ENCODE peak calls at places on chromosomes 6 and 20, in ten cellular contexts. N is left ventricle myocardium inferior, M is Panc1, G is stomach, E is ovary, S is upper lobe of right lung, W is IMR-90, O is esophagus squamous epithelium, R is PC-9, D is adrenal gland. C is an unnamed sample.

GRCh38 chr20:22385602-22386299 is 198.6 kb downstream of the FOXA2 start:
- DNase-seq in O (no peak), D (no peak), S (no peak), N (no peak), G (peak; percentile 34), E (no peak), R (no peak), W (no peak), M (no peak), C (no peak)

GRCh38 chr6:167832497-167833395 is 6.0 kb downstream of the AFDN start:
- DNase-seq in R (peak; percentile 47), W (peak; percentile 33), G (no peak), M (no peak), S (no peak), O (no peak), E (no peak), D (no peak), N (no peak), C (no peak)

GRCh38 chr6:12138377-12138776 is 126.3 kb downstream of the HIVEP1 start:
- DNase-seq in O (no peak), G (no peak), R (no peak), D (no peak), E (no peak), N (no peak), W (no peak), M (no peak), S (no peak), C (no peak)

GRCh38 chr20:13765868-13766416 is 18.8 kb downstream of the ESF1 start:
- DNase-seq in M (no peak), W (no peak), N (no peak), G (no peak), O (no peak), R (no peak), S (no peak), D (no peak), E (no peak), C (no peak)

GRCh38 chr6:155317186-155317585 is 2.9 kb upstream of the TFB1M start:
- DNase-seq in G (no peak), D (no peak), W (peak; percentile 10), R (no peak), O (no peak), M (no peak), N (no peak), S (no peak), E (no peak), C (no peak)

GRCh38 chr20:58271596-58272460 is 37.7 kb upstream of the RAB22A start:
- DNase-seq in G (no peak), R (no peak), M (no peak), S (no peak), W (peak; percentile 71), O (no peak), N (no peak), E (no peak), D (no peak), C (no peak)

GRCh38 chr6:44564906-44565524 is 177.5 kb downstream of the CDC5L start:
- DNase-seq in R (no peak), O (no peak), D (peak; percentile 24), W (no peak), N (no peak), M (no peak), S (no peak), E (no peak), G (no peak), C (no peak)

GRCh38 chr6:79377047-79377446 is 142.6 kb upstream of the HMGN3 start:
- DNase-seq in G (no peak), N (no peak), R (no peak), W (no peak), D (no peak), E (no peak), M (no peak), O (no peak), S (no peak), C (no peak)

GRCh38 chr20:58808296-58809046 is 42.2 kb downstream of the GNAS-AS1 start:
- DNase-seq in D (no peak), E (no peak), O (no peak), W (peak; percentile 29), G (no peak), S (no peak), R (no peak), M (no peak), N (no peak), C (no peak)

GRCh38 chr6:106046116-106046853 is 39.9 kb upstream of the PRDM1 start:
- DNase-seq in N (no peak), R (no peak), D (no peak), M (no peak), S (no peak), G (no peak), W (no peak), O (no peak), E (no peak), C (no peak)

GRCh38 chr6:71181565-71181964 is 107.0 kb upstream of the OGFRL1 start:
- DNase-seq in S (no peak), D (no peak), R (peak; percentile 77), M (no peak), O (no peak), G (no peak), N (no peak), W (peak; percentile 87), E (no peak), C (no peak)

GRCh38 chr6:5401845-5402738 is 140.8 kb downstream of the FARS2 start:
- DNase-seq in E (no peak), M (no peak), D (no peak), W (peak; percentile 37), S (no peak), G (no peak), O (no peak), N (no peak), R (no peak), C (no peak)

GRCh38 chr6:62891065-62891647 is 320.1 kb upstream of the FKBP1C start:
- DNase-seq in M (no peak), S (no peak), O (no peak), G (no peak), D (no peak), N (no peak), R (no peak), E (no peak), W (no peak), C (no peak)

GRCh38 chr20:25248501-25249172 is 752 bp downstream of the PYGB start:
- DNase-seq in E (no peak), D (peak; percentile 57), W (peak; percentile 37), R (no peak), M (no peak), S (peak; percentile 75), O (no peak), N (peak; percentile 39), G (peak; percentile 50), C (peak; percentile 86)

GRCh38 chr6:13331516-13332348 is 3.4 kb upstream of the TBC1D7 start:
- DNase-seq in N (no peak), M (no peak), D (no peak), S (no peak), G (no peak), E (no peak), W (peak; percentile 29), R (peak; percentile 74), O (no peak), C (no peak)

GRCh38 chr6:154164397-154164796 is 125.4 kb downstream of the OPRM1 start:
- DNase-seq in N (no peak), W (peak; percentile 78), E (peak; percentile 81), M (no peak), O (no peak), D (peak; percentile 75), S (no peak), R (no peak), G (no peak), C (peak; percentile 55)

GRCh38 chr6:26329763-26330511 is 35.1 kb upstream of the BTN3A2 start:
- DNase-seq in W (peak; percentile 68), M (no peak), S (no peak), R (peak; percentile 69), N (no peak), E (no peak), D (no peak), G (no peak), O (no peak), C (no peak)

GRCh38 chr6:33248643-33248931 is 23.1 kb downstream of the VPS52 start:
- DNase-seq in E (no peak), G (peak; percentile 26), D (no peak), S (peak; percentile 69), W (no peak), M (no peak), N (peak; percentile 18), O (peak; percentile 60), R (no peak), C (no peak)
- TF ChIP-seq CTCF in E (peak; percentile 4), G (no peak), D (no peak), S (no peak), W (no peak), M (peak; percentile 73), N (peak; percentile 20), O (no peak), R (peak; percentile 57), C (peak; percentile 8)

DNA sequence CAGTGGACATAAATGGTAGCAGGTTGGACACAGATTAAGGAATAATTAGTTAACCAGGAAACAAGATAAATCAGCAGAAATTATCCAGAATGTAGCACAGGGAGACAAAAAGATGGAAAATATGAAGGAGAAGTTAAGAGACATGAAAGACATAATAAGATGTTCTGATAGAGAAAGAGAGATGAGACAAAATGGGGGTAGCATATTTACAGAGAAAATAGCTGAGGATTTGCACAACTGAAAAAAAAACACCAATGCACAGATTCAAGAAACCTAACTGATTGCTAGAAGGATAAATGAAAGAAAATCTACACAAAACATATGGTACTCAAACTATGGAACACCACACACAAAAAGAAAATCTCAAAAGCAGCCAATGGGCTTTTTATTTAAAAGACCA is 34.6 kb upstream of the TBC1D22B start:
- DNase-seq in M (no peak), D (no peak), G (no peak), O (no peak), N (no peak), R (no peak), S (no peak), E (no peak), W (no peak), C (no peak)
- H3K36me3 ChIP-seq in M (no peaks in the 10 kb centered on the region), D (no peaks in the 10 kb centered on the region), G (no peaks in the 10 kb centered on the region), O (no peaks in the 10 kb centered on the region), N (no peaks in the 10 kb centered on the region), R (no peaks in the 10 kb centered on the region), S (no peaks in the 10 kb centered on the region), E (no peaks in the 10 kb centered on the region), W (no peaks in the 10 kb centered on the region), C (no peaks in the 10 kb centered on the region)

GRCh38 chr20:53736757-53737403 is 143.2 kb upstream of the ZNF217 start:
- DNase-seq in N (no peak), E (no peak), D (no peak), S (no peak), G (no peak), O (no peak), R (peak; percentile 62), M (peak; percentile 57), W (peak; percentile 49), C (no peak)
- H3K4me1 ChIP-seq in N (peaks cover 52% of the 10 kb centered on the region), E (no peaks in the 10 kb centered on the region), D (no peaks in the 10 kb centered on the region), S (peaks cover 37% of the 10 kb centered on the region), G (peaks cover 24% of the 10 kb centered on the region), O (peaks cover 20% of the 10 kb centered on the region), R (peaks cover 84% of the 10 kb centered on the region), M (peaks cover 73% of the 10 kb centered on the region), W (peaks cover 28% of the 10 kb centered on the region), C (peaks cover 64% of the 10 kb centered on the region)

DNA sequence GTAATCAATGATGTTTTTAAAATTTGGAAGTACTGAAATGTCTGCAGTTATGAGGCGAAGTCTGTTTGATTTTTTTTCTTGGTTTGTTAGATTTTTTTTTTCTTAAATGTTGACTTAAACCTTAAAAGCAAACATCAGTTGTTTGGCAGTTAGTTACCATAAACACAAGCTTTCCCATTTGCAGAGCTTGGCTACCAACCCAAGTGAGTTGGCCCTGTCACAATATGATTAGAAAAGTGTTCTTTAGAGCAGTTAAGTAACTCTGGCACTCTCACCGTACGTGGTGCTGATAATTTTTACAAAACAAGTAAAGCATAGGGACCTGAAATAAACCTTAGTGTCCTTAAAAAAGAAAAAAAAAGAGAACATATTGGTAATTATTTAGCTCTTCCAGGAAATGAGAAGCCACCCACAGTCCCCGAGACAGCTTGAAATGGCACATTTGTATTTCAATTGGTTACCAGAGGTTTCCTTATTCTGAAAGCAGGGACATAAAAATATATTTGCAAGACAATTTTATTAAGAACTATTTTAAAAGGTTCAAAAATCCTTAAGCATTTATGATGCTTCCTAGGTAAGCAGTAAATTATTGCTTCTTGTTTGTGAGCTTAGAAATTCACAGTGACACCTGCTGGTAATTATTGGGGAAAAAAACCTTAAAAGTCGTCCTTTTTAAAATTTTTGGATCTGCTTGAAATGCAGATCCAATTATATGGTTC is 3.9 kb downstream of the HEY2 start:
- DNase-seq in O (no peak), S (no peak), G (no peak), R (no peak), W (peak; percentile 16), D (no peak), E (no peak), N (no peak), M (no peak), C (no peak)
- TF ChIP-seq CTCF in O (peak; percentile 28), S (peak; percentile 52), G (no peak), R (peak; percentile 79), W (peak; percentile 36), D (peak; percentile 35), E (no peak), N (peak; percentile 55), M (peak; percentile 59), C (peak; percentile 4)